ENCODE peak calls at places on chromosomes 11 and 22, in five cellular contexts. One of them, this sample, is unnamed.
A peak's percentile ranks its signal among the peaks of the same experiment; 100 is the strongest.

GRCh38 chr11:126926376-126926791 is 74.2 kb downstream of the KIRREL3 start:
- DNase-seq in heart left ventricle: no peak
- DNase-seq in lower lobe of right lung: no peak
- DNase-seq in sigmoid colon: no peak
- DNase-seq in upper lobe of left lung: no peak
- DNase-seq in this sample: no peak

GRCh38 chr11:1203505-1204271 is 19.2 kb upstream of the MUC5B start:
- DNase-seq in upper lobe of left lung: no peak
- DNase-seq in sigmoid colon: peak; percentile 65
- DNase-seq in heart left ventricle: no peak
- DNase-seq in lower lobe of right lung: peak; percentile 50
- DNase-seq in this sample: no peak

GRCh38 chr22:26781591-26781990 is 124.2 kb downstream of the MIAT start:
- DNase-seq in lower lobe of right lung: no peak
- DNase-seq in sigmoid colon: no peak
- DNase-seq in heart left ventricle: no peak
- DNase-seq in upper lobe of left lung: no peak
- DNase-seq in this sample: no peak

GRCh38 chr11:35089724-35090505 is 49.1 kb upstream of the CD44 start:
- DNase-seq in upper lobe of left lung: no peak
- DNase-seq in sigmoid colon: no peak
- DNase-seq in lower lobe of right lung: no peak
- DNase-seq in heart left ventricle: no peak
- DNase-seq in this sample: no peak

GRCh38 chr22:30830907-30831306 is 136.2 kb downstream of the OSBP2 start:
- DNase-seq in sigmoid colon: no peak
- DNase-seq in lower lobe of right lung: no peak
- DNase-seq in heart left ventricle: peak; percentile 59
- DNase-seq in upper lobe of left lung: no peak
- DNase-seq in this sample: no peak

GRCh38 chr22:40525250-40525884 is 111.2 kb downstream of the MRTFA start:
- DNase-seq in sigmoid colon: no peak
- DNase-seq in heart left ventricle: no peak
- DNase-seq in upper lobe of left lung: peak; percentile 48
- DNase-seq in lower lobe of right lung: peak; percentile 65
- DNase-seq in this sample: peak; percentile 34

GRCh38 chr22:44783091-44783490 is 30.7 kb downstream of the ARHGAP8 start:
- DNase-seq in heart left ventricle: no peak
- DNase-seq in lower lobe of right lung: no peak
- DNase-seq in upper lobe of left lung: no peak
- DNase-seq in sigmoid colon: no peak
- DNase-seq in this sample: no peak

GRCh38 chr11:113587318-113587739 is 112.1 kb upstream of the DRD2 start:
- DNase-seq in heart left ventricle: no peak
- DNase-seq in sigmoid colon: no peak
- DNase-seq in upper lobe of left lung: no peak
- DNase-seq in lower lobe of right lung: no peak
- DNase-seq in this sample: no peak

GRCh38 chr11:47183969-47184368 is 2.3 kb downstream of the PACSIN3 start:
- DNase-seq in sigmoid colon: no peak
- DNase-seq in lower lobe of right lung: no peak
- DNase-seq in upper lobe of left lung: no peak
- DNase-seq in heart left ventricle: peak; percentile 82
- DNase-seq in this sample: no peak

GRCh38 chr22:30572840-30573593 is 1.4 kb downstream of the GAL3ST1 start:
- DNase-seq in sigmoid colon: no peak
- DNase-seq in heart left ventricle: no peak
- DNase-seq in upper lobe of left lung: no peak
- DNase-seq in lower lobe of right lung: no peak
- DNase-seq in this sample: no peak

GRCh38 chr11:88280673-88281316 is 56.7 kb downstream of the CTSC start:
- DNase-seq in upper lobe of left lung: no peak
- DNase-seq in heart left ventricle: no peak
- DNase-seq in lower lobe of right lung: no peak
- DNase-seq in sigmoid colon: no peak
- DNase-seq in this sample: no peak

GRCh38 chr22:20589614-20590476 is 82.4 kb downstream of the MED15 start:
- DNase-seq in heart left ventricle: no peak
- DNase-seq in lower lobe of right lung: no peak
- DNase-seq in upper lobe of left lung: no peak
- DNase-seq in sigmoid colon: no peak
- DNase-seq in this sample: no peak

GRCh38 chr11:108970221-108970991 is 305.5 kb downstream of the DDX10 start:
- DNase-seq in heart left ventricle: no peak
- DNase-seq in sigmoid colon: no peak
- DNase-seq in lower lobe of right lung: no peak
- DNase-seq in upper lobe of left lung: no peak
- DNase-seq in this sample: no peak

GRCh38 chr22:31929126-31929928 is 15.0 kb upstream of the YWHAH start:
- DNase-seq in heart left ventricle: peak; percentile 66
- DNase-seq in upper lobe of left lung: no peak
- DNase-seq in lower lobe of right lung: no peak
- DNase-seq in sigmoid colon: no peak
- DNase-seq in this sample: no peak

GRCh38 chr11:126115820-126116319 is 53.2 kb upstream of the CDON start:
- DNase-seq in upper lobe of left lung: peak; percentile 88
- DNase-seq in lower lobe of right lung: peak; percentile 85
- DNase-seq in heart left ventricle: peak; percentile 78
- DNase-seq in sigmoid colon: peak; percentile 92
- DNase-seq in this sample: no peak

GRCh38 chr22:44862981-44863860 is 110.8 kb downstream of the ARHGAP8 start:
- DNase-seq in heart left ventricle: no peak
- DNase-seq in upper lobe of left lung: no peak
- DNase-seq in lower lobe of right lung: no peak
- DNase-seq in sigmoid colon: no peak
- DNase-seq in this sample: no peak

GRCh38 chr22:20039683-20040325 is 18.9 kb downstream of the TANGO2 start:
- DNase-seq in lower lobe of right lung: no peak
- DNase-seq in sigmoid colon: no peak
- DNase-seq in upper lobe of left lung: no peak
- DNase-seq in heart left ventricle: no peak
- DNase-seq in this sample: no peak

GRCh38 chr11:126327280-126328000 is 23.6 kb downstream of the DCPS start:
- DNase-seq in lower lobe of right lung: no peak
- DNase-seq in sigmoid colon: no peak
- DNase-seq in upper lobe of left lung: no peak
- DNase-seq in heart left ventricle: peak; percentile 6
- DNase-seq in this sample: no peak

GRCh38 chr22:42939941-42940653 is 74.9 kb downstream of the PACSIN2 start:
- DNase-seq in upper lobe of left lung: peak; percentile 81
- DNase-seq in lower lobe of right lung: peak; percentile 66
- DNase-seq in heart left ventricle: no peak
- DNase-seq in sigmoid colon: no peak
- DNase-seq in this sample: no peak

GRCh38 chr22:19720999-19721485 is 2.3 kb upstream of the GP1BB start:
- DNase-seq in upper lobe of left lung: no peak
- DNase-seq in lower lobe of right lung: no peak
- DNase-seq in heart left ventricle: no peak
- DNase-seq in sigmoid colon: no peak
- DNase-seq in this sample: no peak

GRCh38 chr11:12800032-12800671 is 125.9 kb downstream of the TEAD1 start:
- DNase-seq in sigmoid colon: no peak
- DNase-seq in upper lobe of left lung: peak; percentile 60
- DNase-seq in heart left ventricle: no peak
- DNase-seq in lower lobe of right lung: no peak
- DNase-seq in this sample: no peak

GRCh38 chr11:849951-850776 is 7.5 kb downstream of the TSPAN4 start:
- DNase-seq in upper lobe of left lung: no peak
- DNase-seq in lower lobe of right lung: no peak
- DNase-seq in sigmoid colon: no peak
- DNase-seq in heart left ventricle: no peak
- DNase-seq in this sample: no peak

GRCh38 chr22:19466126-19466716 is 12.8 kb downstream of the UFD1 start:
- DNase-seq in heart left ventricle: no peak
- DNase-seq in lower lobe of right lung: no peak
- DNase-seq in upper lobe of left lung: no peak
- DNase-seq in sigmoid colon: no peak
- DNase-seq in this sample: no peak

GRCh38 chr11:27839226-27839913 is 139.1 kb upstream of the BDNF start:
- DNase-seq in lower lobe of right lung: no peak
- DNase-seq in heart left ventricle: no peak
- DNase-seq in sigmoid colon: no peak
- DNase-seq in upper lobe of left lung: no peak
- DNase-seq in this sample: no peak

GRCh38 chr22:20741634-20742581 is 32.0 kb upstream of the SERPIND1 start:
- DNase-seq in upper lobe of left lung: no peak
- DNase-seq in lower lobe of right lung: no peak
- DNase-seq in sigmoid colon: no peak
- DNase-seq in heart left ventricle: no peak
- DNase-seq in this sample: no peak

GRCh38 chr11:19259487-19260345 is 19.0 kb upstream of the E2F8 start:
- DNase-seq in sigmoid colon: no peak
- DNase-seq in heart left ventricle: peak; percentile 48
- DNase-seq in lower lobe of right lung: peak; percentile 69
- DNase-seq in upper lobe of left lung: peak; percentile 69
- DNase-seq in this sample: peak; percentile 12

GRCh38 chr22:28716686-28717085 is 24.9 kb downstream of the CHEK2 start:
- DNase-seq in heart left ventricle: no peak
- DNase-seq in upper lobe of left lung: no peak
- DNase-seq in lower lobe of right lung: no peak
- DNase-seq in sigmoid colon: no peak
- DNase-seq in this sample: no peak

GRCh38 chr11:28537822-28538221 is 429.6 kb downstream of the METTL15 start:
- DNase-seq in upper lobe of left lung: no peak
- DNase-seq in sigmoid colon: no peak
- DNase-seq in heart left ventricle: no peak
- DNase-seq in lower lobe of right lung: no peak
- DNase-seq in this sample: no peak

GRCh38 chr11:2383823-2384722 is 7.0 kb downstream of the CD81 start:
- DNase-seq in upper lobe of left lung: no peak
- DNase-seq in sigmoid colon: no peak
- DNase-seq in heart left ventricle: peak; percentile 43
- DNase-seq in lower lobe of right lung: no peak
- DNase-seq in this sample: peak; percentile 48

GRCh38 chr11:120130176-120130980 is 7.5 kb downstream of the TRIM29 start:
- DNase-seq in lower lobe of right lung: peak; percentile 10
- DNase-seq in upper lobe of left lung: peak; percentile 14
- DNase-seq in sigmoid colon: peak; percentile 56
- DNase-seq in heart left ventricle: no peak
- DNase-seq in this sample: no peak

GRCh38 chr11:134119094-134119493 is 50.2 kb downstream of the JAM3 start:
- DNase-seq in lower lobe of right lung: no peak
- DNase-seq in upper lobe of left lung: no peak
- DNase-seq in sigmoid colon: no peak
- DNase-seq in heart left ventricle: no peak
- DNase-seq in this sample: no peak

GRCh38 chr11:47616726-47617416 is 22.7 kb upstream of the C1QTNF4 start:
- DNase-seq in lower lobe of right lung: no peak
- DNase-seq in heart left ventricle: peak; percentile 46
- DNase-seq in upper lobe of left lung: no peak
- DNase-seq in sigmoid colon: peak; percentile 71
- DNase-seq in this sample: no peak

DNA sequence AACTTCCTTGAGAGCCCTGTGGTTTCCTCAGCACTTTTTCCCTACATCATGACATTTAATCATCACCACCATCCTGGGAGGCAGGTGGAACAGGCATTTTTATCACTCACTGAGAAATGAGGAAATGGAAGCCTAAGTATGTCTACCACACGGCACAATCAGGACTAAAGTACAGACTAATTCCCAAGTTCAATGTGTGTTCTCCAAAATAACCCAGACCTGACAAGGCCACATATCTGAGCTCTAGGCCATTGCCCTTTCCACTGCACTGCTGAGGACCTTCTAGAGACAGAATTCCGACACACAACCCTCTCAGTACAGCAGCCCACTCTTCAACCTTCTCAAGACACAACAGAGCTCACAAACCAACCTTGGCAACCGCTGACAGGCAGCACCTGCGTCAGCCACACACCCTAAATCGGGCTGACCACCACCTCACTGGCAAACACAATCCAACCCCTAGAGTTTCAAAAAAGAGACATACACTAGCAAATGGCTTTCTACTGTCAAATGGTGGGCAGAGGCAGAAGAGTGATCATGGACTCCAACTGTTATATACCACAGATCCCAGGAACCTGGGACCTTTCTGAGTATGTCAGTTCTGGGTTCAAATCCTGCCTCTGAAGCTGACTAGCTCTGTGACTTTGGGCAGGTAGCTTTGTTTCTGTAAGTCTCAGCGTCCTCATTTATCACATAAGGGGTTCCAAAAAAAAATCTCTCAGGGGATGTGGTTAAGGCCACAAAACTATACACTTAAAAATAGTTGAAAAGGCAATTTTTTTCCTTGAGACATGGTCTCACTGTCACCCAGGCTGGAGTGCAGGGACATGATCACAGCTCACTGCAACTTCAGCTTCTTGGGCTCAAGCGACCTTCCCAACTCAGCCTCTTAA is 16.3 kb downstream of the SMCO4 start:
- DNase-seq in lower lobe of right lung: no peak
- DNase-seq in upper lobe of left lung: no peak
- DNase-seq in sigmoid colon: no peak
- DNase-seq in heart left ventricle: no peak
- DNase-seq in this sample: no peak
- H3K4me1 ChIP-seq in lower lobe of right lung: peaks cover 74% of the 10 kb centered on the region
- H3K4me1 ChIP-seq in upper lobe of left lung: peaks cover 62% of the 10 kb centered on the region
- H3K4me1 ChIP-seq in sigmoid colon: peaks cover 18% of the 10 kb centered on the region
- H3K4me1 ChIP-seq in heart left ventricle: peaks cover 74% of the 10 kb centered on the region
- H3K4me1 ChIP-seq in this sample: peaks cover 19% of the 10 kb centered on the region

DNA sequence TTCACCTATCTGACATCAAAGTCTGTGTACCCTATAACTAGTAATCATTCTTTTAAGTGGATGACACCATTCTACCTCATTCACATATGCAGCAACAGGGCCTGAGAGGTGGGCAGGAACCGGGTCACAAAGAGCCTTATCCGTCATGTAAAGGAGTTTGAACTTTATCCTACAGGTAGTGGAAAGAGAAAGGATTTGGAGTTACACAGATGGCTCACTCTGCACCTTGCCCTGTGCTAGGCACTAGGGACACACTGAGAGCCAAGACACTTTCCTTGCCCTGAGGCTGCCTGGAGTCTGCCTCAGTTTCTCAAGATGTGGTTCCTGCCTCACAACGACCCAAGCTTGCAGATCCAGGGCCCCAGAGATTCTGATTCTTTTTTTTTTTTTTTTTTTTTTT is 14.3 kb upstream of the ACER3 start:
- DNase-seq in heart left ventricle: no peak
- DNase-seq in lower lobe of right lung: no peak
- DNase-seq in upper lobe of left lung: no peak
- DNase-seq in sigmoid colon: no peak
- DNase-seq in this sample: no peak
- H3K4me1 ChIP-seq in heart left ventricle: no peaks in the 10 kb centered on the region
- H3K4me1 ChIP-seq in lower lobe of right lung: peaks cover 12% of the 10 kb centered on the region
- H3K4me1 ChIP-seq in upper lobe of left lung: peaks cover 8% of the 10 kb centered on the region
- H3K4me1 ChIP-seq in sigmoid colon: no peaks in the 10 kb centered on the region
- H3K4me1 ChIP-seq in this sample: no peaks in the 10 kb centered on the region

GRCh38 chr11:75350122-75350742 is 1.2 kb downstream of the ARRB1 start:
- DNase-seq in lower lobe of right lung: no peak
- DNase-seq in sigmoid colon: no peak
- DNase-seq in upper lobe of left lung: no peak
- DNase-seq in heart left ventricle: no peak
- DNase-seq in this sample: no peak
- H3K4me1 ChIP-seq in lower lobe of right lung: peaks cover 61% of the 10 kb centered on the region
- H3K4me1 ChIP-seq in sigmoid colon: peaks cover 67% of the 10 kb centered on the region
- H3K4me1 ChIP-seq in upper lobe of left lung: peaks cover 68% of the 10 kb centered on the region
- H3K4me1 ChIP-seq in heart left ventricle: peaks cover 75% of the 10 kb centered on the region
- H3K4me1 ChIP-seq in this sample: peaks cover 36% of the 10 kb centered on the region

GRCh38 chr11:130631119-130631518 is 182.7 kb downstream of the ADAMTS15 start:
- DNase-seq in lower lobe of right lung: no peak
- DNase-seq in heart left ventricle: no peak
- DNase-seq in upper lobe of left lung: no peak
- DNase-seq in sigmoid colon: no peak
- DNase-seq in this sample: no peak
- H3K4me1 ChIP-seq in lower lobe of right lung: peaks cover 9% of the 10 kb centered on the region
- H3K4me1 ChIP-seq in heart left ventricle: no peaks in the 10 kb centered on the region
- H3K4me1 ChIP-seq in upper lobe of left lung: no peaks in the 10 kb centered on the region
- H3K4me1 ChIP-seq in sigmoid colon: peaks cover 17% of the 10 kb centered on the region
- H3K4me1 ChIP-seq in this sample: no peaks in the 10 kb centered on the region

This sample was measured in effector memory CD4-positive, alpha-beta T cell.